ENCODE peak calls at places on chromosomes 2 and 18, in five cellular contexts. U is activated T-cell treated with anti-CD3 and anti-CD28 coated beads for 1 hour; M is NCI-H460; V is stimulated activated naive CD4-positive, alpha-beta T cell; D is cardiac fibroblast. K is an unnamed sample.

GRCh38 chr18:51028201-51028805 is 1.7 kb upstream of the SMAD4 start:
- DNase-seq in M (no peak), U (no peak), D (peak; percentile 34), V (no peak), K (no peak)

GRCh38 chr18:63980896-63981454 is 11.1 kb downstream of the SERPINB8 start:
- DNase-seq in D (no peak), U (no peak), M (no peak), V (no peak), K (no peak)

GRCh38 chr18:48676756-48677368 is 138.0 kb downstream of the CTIF start:
- DNase-seq in U (peak; percentile 59), D (peak; percentile 59), V (peak; percentile 44), M (peak; percentile 27), K (no peak)

GRCh38 chr2:2828774-2829368 is 497.8 kb upstream of the MYT1L start:
- DNase-seq in V (no peak), U (no peak), M (no peak), D (peak; percentile 20), K (peak; percentile 13)

GRCh38 chr2:69620870-69621269 is 22.7 kb downstream of the AAK1 start:
- DNase-seq in V (peak; percentile 18), U (no peak), D (no peak), M (no peak), K (no peak)

GRCh38 chr2:39725401-39725800 is 53.7 kb downstream of the THUMPD2 start:
- DNase-seq in U (no peak), V (no peak), D (no peak), M (no peak), K (no peak)

GRCh38 chr2:240957656-240958365 is 40.6 kb upstream of the SNED1 start:
- DNase-seq in D (no peak), M (no peak), U (no peak), V (no peak), K (no peak)

GRCh38 chr18:63224574-63224973 is 95.0 kb downstream of the BCL2 start:
- DNase-seq in U (no peak), D (no peak), V (no peak), M (no peak), K (no peak)

GRCh38 chr2:159086332-159086731 is 117.9 kb downstream of the TANC1 start:
- DNase-seq in U (no peak), D (peak; percentile 33), V (no peak), M (no peak), K (no peak)

GRCh38 chr18:50045126-50045525 is 149.8 kb downstream of the MYO5B start:
- DNase-seq in D (no peak), M (no peak), V (no peak), U (no peak), K (no peak)

GRCh38 chr2:47003641-47004427 is 88.2 kb upstream of the MCFD2 start:
- DNase-seq in U (no peak), M (no peak), D (peak; percentile 35), V (no peak), K (no peak)

GRCh38 chr18:70523035-70523797 is 234.4 kb downstream of the SOCS6 start:
- DNase-seq in M (no peak), U (no peak), D (no peak), V (no peak), K (no peak)

GRCh38 chr18:37286801-37287200 is 278.8 kb downstream of the CELF4 start:
- DNase-seq in U (no peak), V (no peak), M (no peak), D (no peak), K (no peak)

GRCh38 chr18:79617521-79618500 is 61.8 kb upstream of the CTDP1 start:
- DNase-seq in U (no peak), V (no peak), M (no peak), D (no peak), K (no peak)

GRCh38 chr2:226215902-226216503 is 583.6 kb downstream of the IRS1 start:
- DNase-seq in M (peak; percentile 60), V (peak; percentile 29), U (peak; percentile 42), D (peak; percentile 78), K (no peak)

GRCh38 chr2:5694016-5694690 is 2.0 kb downstream of the SOX11 start:
- DNase-seq in M (no peak), U (no peak), D (no peak), V (no peak), K (no peak)

GRCh38 chr2:215772003-215772402 is 241.3 kb downstream of the MREG start:
- DNase-seq in V (no peak), U (no peak), D (peak; percentile 79), M (peak; percentile 70), K (peak; percentile 71)

GRCh38 chr18:40926679-40927078 is 1028.4 kb upstream of the PIK3C3 start:
- DNase-seq in M (no peak), U (no peak), D (no peak), V (no peak), K (no peak)

GRCh38 chr2:199814084-199814844 is 36.7 kb downstream of the FTCDNL1 start:
- DNase-seq in M (no peak), U (no peak), V (no peak), D (no peak), K (no peak)

GRCh38 chr2:10433948-10434884 is 13.9 kb downstream of the ODC1 start:
- DNase-seq in U (no peak), M (no peak), V (no peak), D (no peak), K (no peak)

GRCh38 chr2:21676676-21677075 is 552.9 kb downstream of the TDRD15 start:
- DNase-seq in M (no peak), V (no peak), D (peak; percentile 16), U (no peak), K (no peak)

GRCh38 chr2:216695401-216695821 is at the start of gene IGFBP5:
- DNase-seq in M (no peak), U (no peak), D (peak; percentile 68), V (no peak), K (peak; percentile 76)

GRCh38 chr2:111954602-111955332 is 56.4 kb downstream of the MERTK start:
- DNase-seq in M (no peak), D (no peak), U (no peak), V (no peak), K (no peak)

GRCh38 chr2:32008811-32009478 is 1.9 kb downstream of the MEMO1 start:
- DNase-seq in M (no peak), V (peak; percentile 27), U (peak; percentile 3), D (peak; percentile 34), K (peak; percentile 8)

GRCh38 chr2:238290079-238290478 is 1.7 kb upstream of the PER2 start:
- DNase-seq in U (no peak), V (no peak), M (peak; percentile 86), D (peak; percentile 93), K (no peak)

GRCh38 chr18:26894006-26894405 is 28.5 kb upstream of the AQP4 start:
- DNase-seq in U (no peak), D (no peak), V (no peak), M (no peak), K (no peak)

GRCh38 chr18:24771300-24771699 is 310.9 kb downstream of the HRH4 start:
- DNase-seq in U (no peak), V (no peak), D (no peak), M (no peak), K (no peak)

GRCh38 chr2:17520761-17521160 is 2.5 kb upstream of the RAD51AP2 start:
- DNase-seq in U (no peak), D (no peak), V (no peak), M (no peak), K (no peak)

GRCh38 chr2:3135676-3136075 is 241.9 kb downstream of the EIPR1 start:
- DNase-seq in D (no peak), U (no peak), M (no peak), V (no peak), K (no peak)

GRCh38 chr18:78720456-78721250 is 259.0 kb upstream of the SALL3 start:
- DNase-seq in V (no peak), U (no peak), M (no peak), D (no peak), K (no peak)

GRCh38 chr2:241997017-241997416 is 127.5 kb downstream of the RTP5 start:
- DNase-seq in U (no peak), V (no peak), D (no peak), M (no peak), K (no peak)

GRCh38 chr2:237122214-237122666 is 36.6 kb downstream of the COPS8 start:
- DNase-seq in M (peak; percentile 75), V (no peak), U (peak; percentile 13), D (peak; percentile 91), K (no peak)

GRCh38 chr2:213232649-213233437 is 51.4 kb upstream of the SPAG16 start:
- DNase-seq in D (peak; percentile 41), M (no peak), V (peak; percentile 20), U (peak; percentile 20), K (no peak)

GRCh38 chr2:42978887-42979415 is 186.6 kb upstream of the HAAO start:
- DNase-seq in U (no peak), D (no peak), M (no peak), V (no peak), K (no peak)

GRCh38 chr18:49561377-49562193 is at the start of gene LIPG:
- DNase-seq in D (peak; percentile 89), V (peak; percentile 9), U (no peak), M (peak; percentile 61), K (peak; percentile 39)

GRCh38 chr2:111029135-111029927 is 91.4 kb upstream of the BCL2L11 start:
- DNase-seq in D (no peak), M (peak; percentile 3), V (no peak), U (no peak), K (no peak)

GRCh38 chr2:159516241-159516758 is 100.0 kb downstream of the BAZ2B start:
- DNase-seq in V (peak; percentile 62), M (peak; percentile 16), U (no peak), D (peak; percentile 56), K (no peak)

GRCh38 chr18:69758458-69758857 is 189.2 kb downstream of the CD226 start:
- DNase-seq in M (peak; percentile 26), U (no peak), V (no peak), D (peak; percentile 16), K (peak; percentile 8)

GRCh38 chr2:29446852-29447251 is 331.6 kb downstream of the CLIP4 start:
- DNase-seq in U (no peak), D (no peak), M (no peak), V (no peak), K (no peak)

K was measured in skeletal muscle cell.